ENCODE peak calls at places on chromosome 21, in four cellular contexts. One of them, this sample, is unnamed.

GRCh38 chr21:36881223-36881622 is 85.2 kb downstream of the HLCS start:
- DNase-seq in kidney: no peak
- DNase-seq in fibroblast of pulmonary artery: peak; percentile 30
- DNase-seq in foreskin keratinocyte: no peak
- DNase-seq in this sample: no peak

GRCh38 chr21:36624105-36624504 is 74.8 kb upstream of the SIM2 start:
- DNase-seq in fibroblast of pulmonary artery: no peak
- DNase-seq in kidney: no peak
- DNase-seq in foreskin keratinocyte: no peak
- DNase-seq in this sample: no peak

GRCh38 chr21:38438476-38438893 is 59.8 kb downstream of the ERG start:
- DNase-seq in fibroblast of pulmonary artery: peak; percentile 99
- DNase-seq in foreskin keratinocyte: no peak
- DNase-seq in kidney: peak; percentile 85
- DNase-seq in this sample: no peak

GRCh38 chr21:38352536-38353219 is 95.9 kb downstream of the KCNJ15 start:
- DNase-seq in fibroblast of pulmonary artery: peak; percentile 82
- DNase-seq in kidney: no peak
- DNase-seq in foreskin keratinocyte: peak; percentile 47
- DNase-seq in this sample: no peak

GRCh38 chr21:28317177-28317950 is 675.3 kb downstream of the LTN1 start:
- DNase-seq in foreskin keratinocyte: no peak
- DNase-seq in fibroblast of pulmonary artery: no peak
- DNase-seq in kidney: no peak
- DNase-seq in this sample: no peak

GRCh38 chr21:15457962-15458361 is 271.8 kb upstream of the USP25 start:
- DNase-seq in fibroblast of pulmonary artery: no peak
- DNase-seq in kidney: no peak
- DNase-seq in foreskin keratinocyte: no peak
- DNase-seq in this sample: no peak

GRCh38 chr21:14070049-14070893 is 140.5 kb downstream of the LIPI start:
- DNase-seq in kidney: no peak
- DNase-seq in fibroblast of pulmonary artery: no peak
- DNase-seq in foreskin keratinocyte: no peak
- DNase-seq in this sample: no peak

GRCh38 chr21:46550511-46550941 is 54.4 kb downstream of the S100B start:
- DNase-seq in foreskin keratinocyte: no peak
- DNase-seq in kidney: no peak
- DNase-seq in fibroblast of pulmonary artery: no peak
- DNase-seq in this sample: no peak

GRCh38 chr21:36813071-36813470 is 114.2 kb downstream of the SIM2 start:
- DNase-seq in kidney: no peak
- DNase-seq in fibroblast of pulmonary artery: peak; percentile 56
- DNase-seq in foreskin keratinocyte: peak; percentile 18
- DNase-seq in this sample: no peak

GRCh38 chr21:33688343-33688742 is 46.0 kb downstream of the ITSN1 start:
- DNase-seq in kidney: no peak
- DNase-seq in fibroblast of pulmonary artery: no peak
- DNase-seq in foreskin keratinocyte: no peak
- DNase-seq in this sample: no peak

GRCh38 chr21:43988506-43989230 is 23.4 kb upstream of the TRAPPC10 start:
- DNase-seq in fibroblast of pulmonary artery: no peak
- DNase-seq in kidney: peak; percentile 41
- DNase-seq in foreskin keratinocyte: no peak
- DNase-seq in this sample: peak; percentile 85

GRCh38 chr21:44456207-44456914 is 1.1 kb downstream of the LRRC3 start:
- DNase-seq in foreskin keratinocyte: no peak
- DNase-seq in kidney: peak; percentile 74
- DNase-seq in fibroblast of pulmonary artery: no peak
- DNase-seq in this sample: peak; percentile 93

GRCh38 chr21:28639742-28640141 is 352.9 kb downstream of the LTN1 start:
- DNase-seq in fibroblast of pulmonary artery: peak; percentile 71
- DNase-seq in foreskin keratinocyte: no peak
- DNase-seq in kidney: no peak
- DNase-seq in this sample: no peak

GRCh38 chr21:44050276-44050675 is 38.2 kb downstream of the TRAPPC10 start:
- DNase-seq in kidney: no peak
- DNase-seq in foreskin keratinocyte: no peak
- DNase-seq in fibroblast of pulmonary artery: no peak
- DNase-seq in this sample: no peak

GRCh38 chr21:33666153-33666552 is 23.9 kb downstream of the ITSN1 start:
- DNase-seq in kidney: no peak
- DNase-seq in fibroblast of pulmonary artery: peak; percentile 35
- DNase-seq in foreskin keratinocyte: no peak
- DNase-seq in this sample: no peak

GRCh38 chr21:36208326-36209013 is 51.8 kb downstream of the DOP1B start:
- DNase-seq in kidney: peak; percentile 65
- DNase-seq in foreskin keratinocyte: no peak
- DNase-seq in fibroblast of pulmonary artery: no peak
- DNase-seq in this sample: no peak

GRCh38 chr21:37357691-37358090 is 8.9 kb upstream of the DYRK1A start:
- DNase-seq in kidney: no peak
- DNase-seq in foreskin keratinocyte: peak; percentile 71
- DNase-seq in fibroblast of pulmonary artery: no peak
- DNase-seq in this sample: no peak

GRCh38 chr21:36584980-36585940 is 105.3 kb upstream of the CLDN14 start:
- DNase-seq in foreskin keratinocyte: no peak
- DNase-seq in fibroblast of pulmonary artery: no peak
- DNase-seq in kidney: no peak
- DNase-seq in this sample: no peak

GRCh38 chr21:29305068-29305467 is 6.3 kb downstream of the BACH1 start:
- DNase-seq in foreskin keratinocyte: no peak
- DNase-seq in fibroblast of pulmonary artery: no peak
- DNase-seq in kidney: no peak
- DNase-seq in this sample: no peak

GRCh38 chr21:28745131-28746055 is 247.3 kb downstream of the LTN1 start:
- DNase-seq in kidney: peak; percentile 79
- DNase-seq in fibroblast of pulmonary artery: peak; percentile 97
- DNase-seq in foreskin keratinocyte: peak; percentile 44
- DNase-seq in this sample: no peak

GRCh38 chr21:20661745-20662470 is 336.3 kb upstream of the NCAM2 start:
- DNase-seq in fibroblast of pulmonary artery: no peak
- DNase-seq in kidney: no peak
- DNase-seq in foreskin keratinocyte: no peak
- DNase-seq in this sample: no peak

GRCh38 chr21:44353200-44353970 is at the start of gene TRPM2:
- DNase-seq in foreskin keratinocyte: no peak
- DNase-seq in fibroblast of pulmonary artery: peak; percentile 50
- DNase-seq in kidney: peak; percentile 78
- DNase-seq in this sample: no peak

GRCh38 chr21:43585924-43586411 is 73.3 kb downstream of the HSF2BP start:
- DNase-seq in kidney: no peak
- DNase-seq in foreskin keratinocyte: peak; percentile 100
- DNase-seq in fibroblast of pulmonary artery: peak; percentile 100
- DNase-seq in this sample: no peak

GRCh38 chr21:38267136-38267535 is 10.3 kb downstream of the KCNJ15 start:
- DNase-seq in fibroblast of pulmonary artery: no peak
- DNase-seq in foreskin keratinocyte: no peak
- DNase-seq in kidney: no peak
- DNase-seq in this sample: no peak

GRCh38 chr21:45590246-45590725 is 48.0 kb upstream of the SLC19A1 start:
- DNase-seq in kidney: peak; percentile 92
- DNase-seq in foreskin keratinocyte: no peak
- DNase-seq in fibroblast of pulmonary artery: peak; percentile 70
- DNase-seq in this sample: no peak

GRCh38 chr21:37061926-37062591 is 10.8 kb downstream of the PIGP start:
- DNase-seq in foreskin keratinocyte: no peak
- DNase-seq in kidney: no peak
- DNase-seq in fibroblast of pulmonary artery: peak; percentile 29
- DNase-seq in this sample: no peak

GRCh38 chr21:38830667-38831525 is 25.2 kb downstream of the ETS2 start:
- DNase-seq in foreskin keratinocyte: no peak
- DNase-seq in kidney: no peak
- DNase-seq in fibroblast of pulmonary artery: no peak
- DNase-seq in this sample: no peak

GRCh38 chr21:38777015-38777414 is 28.7 kb upstream of the ETS2 start:
- DNase-seq in fibroblast of pulmonary artery: no peak
- DNase-seq in kidney: no peak
- DNase-seq in foreskin keratinocyte: no peak
- DNase-seq in this sample: no peak

GRCh38 chr21:28402616-28402989 is 590.1 kb downstream of the LTN1 start:
- DNase-seq in fibroblast of pulmonary artery: peak; percentile 6
- DNase-seq in kidney: no peak
- DNase-seq in foreskin keratinocyte: no peak
- DNase-seq in this sample: no peak

GRCh38 chr21:36747114-36747814 is 48.3 kb downstream of the SIM2 start:
- DNase-seq in fibroblast of pulmonary artery: no peak
- DNase-seq in kidney: no peak
- DNase-seq in foreskin keratinocyte: no peak
- DNase-seq in this sample: no peak

GRCh38 chr21:14988760-14989159 is 76.0 kb downstream of the NRIP1 start:
- DNase-seq in fibroblast of pulmonary artery: no peak
- DNase-seq in kidney: no peak
- DNase-seq in foreskin keratinocyte: no peak
- DNase-seq in this sample: no peak

GRCh38 chr21:45132841-45133573 is 58.6 kb downstream of the ADARB1 start:
- DNase-seq in fibroblast of pulmonary artery: no peak
- DNase-seq in foreskin keratinocyte: no peak
- DNase-seq in kidney: no peak
- DNase-seq in this sample: no peak

GRCh38 chr21:46128106-46128982 is 27.0 kb downstream of the FTCD start:
- DNase-seq in fibroblast of pulmonary artery: no peak
- DNase-seq in kidney: peak; percentile 43
- DNase-seq in foreskin keratinocyte: no peak
- DNase-seq in this sample: peak; percentile 86

GRCh38 chr21:16605588-16605987 is 875.8 kb downstream of the USP25 start:
- DNase-seq in fibroblast of pulmonary artery: peak; percentile 38
- DNase-seq in foreskin keratinocyte: no peak
- DNase-seq in kidney: no peak
- DNase-seq in this sample: no peak

GRCh38 chr21:16608209-16608830 is 878.5 kb downstream of the USP25 start:
- DNase-seq in kidney: no peak
- DNase-seq in foreskin keratinocyte: no peak
- DNase-seq in fibroblast of pulmonary artery: peak; percentile 17
- DNase-seq in this sample: no peak
- TF ChIP-seq CTCF in kidney: peak; percentile 29
- TF ChIP-seq CTCF in foreskin keratinocyte: peak; percentile 63
- TF ChIP-seq CTCF in fibroblast of pulmonary artery: peak; percentile 29
- TF ChIP-seq CTCF in this sample: peak; percentile 35

GRCh38 chr21:30444204-30444603 is 4.1 kb downstream of the KRTAP15-1 start:
- DNase-seq in fibroblast of pulmonary artery: no peak
- DNase-seq in foreskin keratinocyte: no peak
- DNase-seq in kidney: no peak
- DNase-seq in this sample: no peak
- TF ChIP-seq CTCF in fibroblast of pulmonary artery: no peak
- TF ChIP-seq CTCF in foreskin keratinocyte: peak; percentile 14
- TF ChIP-seq CTCF in kidney: no peak
- TF ChIP-seq CTCF in this sample: no peak

DNA sequence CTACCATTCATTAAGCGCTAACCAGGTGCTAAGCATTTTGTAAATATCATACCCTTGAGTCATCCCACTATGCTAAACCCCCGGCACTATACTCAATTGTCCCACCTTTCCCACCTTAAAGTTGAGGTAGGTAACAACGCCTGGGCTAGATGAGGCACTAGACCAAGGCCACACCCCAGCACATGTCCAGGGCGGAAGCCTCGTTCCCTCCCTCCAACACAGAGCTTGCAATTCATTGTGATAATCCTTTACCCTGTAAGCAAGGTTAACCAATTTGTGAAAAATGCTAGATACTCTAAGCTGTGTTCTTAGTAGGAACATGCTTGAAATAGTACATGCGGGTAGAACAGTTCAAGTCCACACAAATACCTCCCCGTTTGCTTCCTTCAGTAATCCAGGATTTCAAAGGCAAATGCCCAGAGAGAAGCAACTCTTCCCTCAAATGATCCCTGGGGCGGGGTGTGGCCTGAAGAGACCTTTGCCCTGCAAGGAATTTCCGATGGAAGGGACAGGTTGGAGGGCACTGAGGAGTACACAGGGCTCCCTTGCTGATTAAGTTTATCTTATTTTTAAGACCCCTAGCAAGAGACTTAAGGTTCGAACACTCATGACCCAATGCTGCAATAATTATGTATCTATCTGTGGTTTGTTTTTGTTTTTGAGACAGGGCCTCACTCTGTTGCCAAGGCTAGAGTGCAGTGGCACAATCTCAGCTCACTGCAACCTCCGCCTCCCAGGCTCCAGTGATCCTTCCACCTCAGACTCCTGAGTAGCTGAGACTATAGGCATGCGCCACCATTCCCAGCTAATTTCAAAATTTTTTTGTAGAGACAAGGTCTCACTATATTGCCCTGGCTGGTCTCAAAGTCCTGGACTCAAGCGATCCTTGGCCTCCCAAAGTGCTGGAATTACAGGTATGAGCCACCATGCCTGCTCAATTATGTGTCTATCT is 2.6 kb downstream of the RSPH1 start:
- DNase-seq in kidney: no peak
- DNase-seq in foreskin keratinocyte: no peak
- DNase-seq in fibroblast of pulmonary artery: no peak
- DNase-seq in this sample: no peak
- TF ChIP-seq CTCF in kidney: no peak
- TF ChIP-seq CTCF in foreskin keratinocyte: no peak
- TF ChIP-seq CTCF in fibroblast of pulmonary artery: no peak
- TF ChIP-seq CTCF in this sample: no peak

GRCh38 chr21:26833011-26833410 is 12.2 kb downstream of the ADAMTS1 start:
- DNase-seq in foreskin keratinocyte: no peak
- DNase-seq in kidney: no peak
- DNase-seq in fibroblast of pulmonary artery: no peak
- DNase-seq in this sample: no peak

GRCh38 chr21:26833460-26833939 is 11.7 kb downstream of the ADAMTS1 start:
- DNase-seq in fibroblast of pulmonary artery: no peak
- DNase-seq in kidney: no peak
- DNase-seq in foreskin keratinocyte: no peak
- DNase-seq in this sample: no peak

GRCh38 chr21:26835714-26836265 is 9.4 kb downstream of the ADAMTS1 start:
- DNase-seq in fibroblast of pulmonary artery: no peak
- DNase-seq in foreskin keratinocyte: no peak
- DNase-seq in kidney: no peak
- DNase-seq in this sample: no peak

GRCh38 chr21:26835027-26835713 is 10.0 kb downstream of the ADAMTS1 start:
- DNase-seq in fibroblast of pulmonary artery: peak; percentile 60
- DNase-seq in foreskin keratinocyte: peak; percentile 85
- DNase-seq in kidney: no peak
- DNase-seq in this sample: no peak

DNA sequence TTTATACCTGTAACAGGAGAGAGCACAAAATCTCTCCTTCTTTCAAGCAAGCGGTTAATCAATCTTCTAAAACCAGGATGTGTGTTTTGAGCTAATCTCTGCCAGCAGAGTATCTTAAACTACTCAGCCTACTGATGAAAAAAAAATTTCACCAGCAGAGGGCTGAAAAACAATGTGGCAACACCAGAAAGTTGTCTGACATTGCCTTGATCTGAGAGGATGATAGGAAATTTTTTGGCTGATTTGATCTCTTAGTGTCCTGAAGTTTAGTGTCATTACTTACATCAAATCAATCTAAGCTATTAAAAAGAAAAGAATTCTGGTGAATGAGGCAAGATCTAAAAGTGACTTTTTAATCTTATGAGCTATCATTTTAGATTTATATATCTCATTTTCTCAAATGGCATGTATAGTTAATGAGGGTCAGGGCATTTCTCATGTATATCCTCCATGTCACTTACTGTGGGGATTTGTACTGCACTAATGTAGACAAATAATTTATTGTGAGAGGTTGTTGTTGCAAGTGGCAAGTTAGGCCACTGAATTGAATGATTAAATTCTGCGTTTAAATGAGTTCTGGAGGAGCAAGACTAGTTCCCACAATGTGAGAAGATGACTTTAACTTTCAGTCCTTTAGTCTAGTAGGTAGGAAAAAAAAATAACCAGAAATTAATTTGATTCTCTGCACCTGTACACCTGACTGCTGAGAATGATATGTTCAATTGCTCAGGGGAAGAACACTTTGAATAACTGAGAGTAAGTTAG is 10.8 kb downstream of the ADAMTS1 start:
- DNase-seq in fibroblast of pulmonary artery: peak; percentile 38
- DNase-seq in foreskin keratinocyte: no peak
- DNase-seq in kidney: no peak
- DNase-seq in this sample: no peak
- TF ChIP-seq CTCF in fibroblast of pulmonary artery: peak; percentile 40
- TF ChIP-seq CTCF in foreskin keratinocyte: peak; percentile 55
- TF ChIP-seq CTCF in kidney: peak; percentile 7
- TF ChIP-seq CTCF in this sample: peak; percentile 69

This sample was measured in chondrocyte.